ENCODE peak calls at places on chromosome 6, in seven cellular contexts. V, X, D, K, J, R and M are unnamed samples.

GRCh38 chr6:76230711-76231110 is 158.2 kb upstream of the IMPG1 start:
- DNase-seq in V (peak), X (peak), D (no peak), K (no peak), J (peak), R (no peak), M (no peak)

GRCh38 chr6:1608976-1609661 is 596 bp upstream of the FOXC1 start:
- DNase-seq in V (no peak), X (no peak), D (no peak), K (peak), J (no peak), R (no peak), M (peak)

GRCh38 chr6:3918474-3918873 is 69.3 kb downstream of the FAM50B start:
- DNase-seq in V (no peak), X (no peak), D (no peak), K (no peak), J (no peak), R (no peak), M (no peak)

GRCh38 chr6:76681781-76682180 is 609.3 kb upstream of the IMPG1 start:
- DNase-seq in V (peak), X (no peak), D (no peak), K (no peak), J (no peak), R (no peak), M (no peak)

GRCh38 chr6:19759117-19759880 is 77.9 kb upstream of the ID4 start:
- DNase-seq in V (peak), X (no peak), D (peak), K (no peak), J (no peak), R (no peak), M (peak)

GRCh38 chr6:33212857-33213165 is 4.5 kb downstream of the RING1 start:
- DNase-seq in V (no peak), X (no peak), D (no peak), K (no peak), J (no peak), R (no peak), M (no peak)

GRCh38 chr6:95690328-95690727 is 113.0 kb downstream of the MANEA start:
- DNase-seq in V (peak), X (peak), D (no peak), K (no peak), J (no peak), R (no peak), M (no peak)

GRCh38 chr6:163404825-163405265 is 9.7 kb upstream of the QKI start:
- DNase-seq in V (no peak), X (no peak), D (no peak), K (no peak), J (no peak), R (peak), M (no peak)

GRCh38 chr6:80541186-80541585 is 434.7 kb downstream of the BCKDHB start:
- DNase-seq in V (peak), X (no peak), D (peak), K (no peak), J (no peak), R (no peak), M (peak)

GRCh38 chr6:108227290-108227689 is 33.5 kb downstream of the SNX3 start:
- DNase-seq in V (no peak), X (no peak), D (no peak), K (no peak), J (no peak), R (no peak), M (no peak)

GRCh38 chr6:106141441-106142237 is 55.5 kb downstream of the PRDM1 start:
- DNase-seq in V (no peak), X (peak), D (no peak), K (peak), J (no peak), R (no peak), M (no peak)

GRCh38 chr6:148831064-148831463 is 84.2 kb downstream of the UST start:
- DNase-seq in V (peak), X (peak), D (no peak), K (peak), J (no peak), R (no peak), M (no peak)

GRCh38 chr6:42099340-42100028 is 42.9 kb downstream of the C6orf132 start:
- DNase-seq in V (peak), X (no peak), D (no peak), K (no peak), J (no peak), R (no peak), M (no peak)

GRCh38 chr6:123189805-123190204 is 193.8 kb downstream of the CLVS2 start:
- DNase-seq in V (no peak), X (no peak), D (no peak), K (no peak), J (no peak), R (no peak), M (no peak)

GRCh38 chr6:126701799-126702198 is 361.9 kb downstream of the CENPW start:
- DNase-seq in V (peak), X (no peak), D (peak), K (no peak), J (no peak), R (no peak), M (no peak)

GRCh38 chr6:1145756-1146218 is 166.1 kb upstream of the FOXQ1 start:
- DNase-seq in V (no peak), X (no peak), D (no peak), K (no peak), J (no peak), R (no peak), M (no peak)

GRCh38 chr6:166176106-166176505 is 8.5 kb upstream of the TBXT start:
- DNase-seq in V (no peak), X (peak), D (no peak), K (no peak), J (no peak), R (no peak), M (no peak)

GRCh38 chr6:158516098-158516497 is 43.8 kb upstream of the TMEM181 start:
- DNase-seq in V (no peak), X (no peak), D (no peak), K (no peak), J (no peak), R (no peak), M (no peak)

GRCh38 chr6:104625536-104625935 is 234.2 kb downstream of the HACE1 start:
- DNase-seq in V (peak), X (no peak), D (peak), K (no peak), J (no peak), R (no peak), M (peak)

GRCh38 chr6:150269857-150270223 is 99.0 kb upstream of the IYD start:
- DNase-seq in V (peak), X (no peak), D (no peak), K (no peak), J (no peak), R (no peak), M (no peak)

GRCh38 chr6:111503194-111503593 is 20.2 kb upstream of the REV3L start:
- DNase-seq in V (no peak), X (no peak), D (no peak), K (no peak), J (no peak), R (no peak), M (no peak)